ENCODE peak calls at places on chromosomes 7 and 10, in seven cellular contexts. C, J, O, N, L, I and V are unnamed samples.

GRCh38 chr10:125698599-125698998 is 15.6 kb upstream of the TEX36 start:
- DNase-seq in C (no peak), J (no peak), O (no peak), N (peak; percentile 17), L (no peak), I (no peak), V (no peak)

GRCh38 chr7:66267249-66267648 is 62.1 kb downstream of the TPST1 start:
- DNase-seq in C (peak; percentile 40), J (peak; percentile 94), O (peak; percentile 95), N (no peak), L (no peak), I (peak; percentile 22), V (peak; percentile 96)

GRCh38 chr7:51020944-51021343 is 238.2 kb upstream of the GRB10 start:
- DNase-seq in C (no peak), J (no peak), O (no peak), N (no peak), L (no peak), I (no peak), V (no peak)

GRCh38 chr7:127819975-127820778 is 168.2 kb downstream of the SND1 start:
- DNase-seq in C (no peak), J (peak; percentile 86), O (peak; percentile 54), N (no peak), L (no peak), I (no peak), V (peak; percentile 84)

GRCh38 chr7:92057375-92057774 is 76.9 kb downstream of the CYP51A1 start:
- DNase-seq in C (no peak), J (no peak), O (no peak), N (no peak), L (peak; percentile 75), I (peak; percentile 16), V (peak; percentile 37)

GRCh38 chr10:65360497-65360896 is 1565.3 kb upstream of the LRRTM3 start:
- DNase-seq in C (no peak), J (no peak), O (no peak), N (no peak), L (no peak), I (no peak), V (no peak)

GRCh38 chr10:79385804-79386531 is 38.7 kb downstream of the PPIF start:
- DNase-seq in C (no peak), J (no peak), O (no peak), N (no peak), L (no peak), I (no peak), V (peak; percentile 3)

GRCh38 chr7:100914879-100915442 is 19.3 kb upstream of the ACHE start:
- DNase-seq in C (no peak), J (no peak), O (peak; percentile 22), N (peak; percentile 53), L (no peak), I (no peak), V (no peak)

GRCh38 chr10:77692782-77693181 is 55.2 kb upstream of the KCNMA1 start:
- DNase-seq in C (no peak), J (peak; percentile 88), O (peak; percentile 55), N (no peak), L (no peak), I (peak; percentile 63), V (peak; percentile 36)

GRCh38 chr7:155880721-155881120 is 68.5 kb upstream of the SHH start:
- DNase-seq in C (no peak), J (no peak), O (no peak), N (no peak), L (no peak), I (no peak), V (no peak)

GRCh38 chr7:42351313-42351935 is 114.4 kb upstream of the GLI3 start:
- DNase-seq in C (no peak), J (peak; percentile 49), O (peak; percentile 25), N (no peak), L (no peak), I (no peak), V (no peak)

GRCh38 chr10:75865413-75865812 is 434.0 kb downstream of the LRMDA start:
- DNase-seq in C (no peak), J (peak; percentile 3), O (peak; percentile 16), N (no peak), L (no peak), I (no peak), V (no peak)

GRCh38 chr10:107091126-107091525 is 73.4 kb downstream of the SORCS1 start:
- DNase-seq in C (no peak), J (no peak), O (no peak), N (no peak), L (no peak), I (no peak), V (no peak)

GRCh38 chr7:43039346-43039745 is 73.1 kb upstream of the HECW1 start:
- DNase-seq in C (no peak), J (no peak), O (no peak), N (no peak), L (no peak), I (no peak), V (no peak)

GRCh38 chr7:29684787-29685650 is 121.3 kb upstream of the WIPF3 start:
- DNase-seq in C (peak; percentile 8), J (peak; percentile 75), O (peak; percentile 73), N (peak; percentile 83), L (peak; percentile 76), I (peak; percentile 83), V (peak; percentile 65)

GRCh38 chr10:128751851-128752250 is 625.6 kb upstream of the MKI67 start:
- DNase-seq in C (no peak), J (no peak), O (no peak), N (no peak), L (no peak), I (no peak), V (no peak)

GRCh38 chr10:4397337-4397736 is 428.7 kb upstream of the AKR1E2 start:
- DNase-seq in C (no peak), J (no peak), O (no peak), N (no peak), L (no peak), I (no peak), V (no peak)

GRCh38 chr10:97648557-97649404 is 8.3 kb downstream of the PI4K2A start:
- DNase-seq in C (no peak), J (peak; percentile 95), O (peak; percentile 97), N (peak; percentile 87), L (no peak), I (no peak), V (peak; percentile 92)

GRCh38 chr7:27110977-27111752 is 8.7 kb upstream of the HOXA2 start:
- DNase-seq in C (no peak), J (peak; percentile 96), O (peak; percentile 34), N (peak; percentile 73), L (no peak), I (peak; percentile 12), V (no peak)
- TF ChIP-seq CTCF in C (peak; percentile 10), J (no peak), O (no peak), N (no peak), L (no peak), I (no peak), V (no peak)

GRCh38 chr7:28102778-28103177 is 77.8 kb downstream of the JAZF1 start:
- DNase-seq in C (no peak), J (peak; percentile 63), O (peak; percentile 83), N (peak; percentile 48), L (no peak), I (no peak), V (peak; percentile 91)

GRCh38 chr7:28104811-28105210 is 75.8 kb downstream of the JAZF1 start:
- DNase-seq in C (no peak), J (no peak), O (no peak), N (no peak), L (no peak), I (no peak), V (peak; percentile 32)

GRCh38 chr7:28106316-28106957 is 74.2 kb downstream of the JAZF1 start:
- DNase-seq in C (no peak), J (peak; percentile 42), O (no peak), N (no peak), L (no peak), I (no peak), V (peak; percentile 89)

GRCh38 chr7:28103984-28104628 is 76.5 kb downstream of the JAZF1 start:
- DNase-seq in C (no peak), J (peak; percentile 40), O (no peak), N (no peak), L (no peak), I (peak; percentile 32), V (no peak)

GRCh38 chr7:28105234-28105633 is 75.4 kb downstream of the JAZF1 start:
- DNase-seq in C (no peak), J (no peak), O (no peak), N (no peak), L (no peak), I (no peak), V (no peak)
- H3K4me3 ChIP-seq in C (no peak overlapping the region), J (no peak overlapping the region), O (no peak overlapping the region), N (no peak overlapping the region), L (no peak overlapping the region), I (no peak overlapping the region), V (no peak overlapping the region)

GRCh38 chr10:52729259-52730104 is 43.1 kb downstream of the MBL2 start:
- DNase-seq in C (no peak), J (peak; percentile 25), O (peak; percentile 63), N (peak; percentile 36), L (no peak), I (no peak), V (peak; percentile 68)
- TF ChIP-seq CTCF in C (peak; percentile 40), J (peak; percentile 36), O (peak; percentile 42), N (peak; percentile 68), L (peak; percentile 32), I (peak; percentile 47), V (peak; percentile 56)

GRCh38 chr10:101691081-101691480 is 3.9 kb downstream of the FBXW4 start:
- DNase-seq in C (no peak), J (no peak), O (no peak), N (no peak), L (no peak), I (no peak), V (no peak)

GRCh38 chr10:101694674-101695403 is at the start of gene FBXW4:
- DNase-seq in C (peak; percentile 2), J (peak; percentile 39), O (peak; percentile 38), N (peak; percentile 61), L (peak; percentile 75), I (peak; percentile 56), V (no peak)

GRCh38 chr10:101694056-101694673 is 805 bp downstream of the FBXW4 start:
- DNase-seq in C (peak; percentile 2), J (peak; percentile 57), O (peak; percentile 65), N (peak; percentile 76), L (peak; percentile 73), I (peak; percentile 72), V (peak; percentile 55)

GRCh38 chr10:101695404-101695732 is 398 bp upstream of the FBXW4 start:
- DNase-seq in C (no peak), J (no peak), O (no peak), N (no peak), L (no peak), I (no peak), V (no peak)

GRCh38 chr10:101693701-101694055 is 1.3 kb downstream of the FBXW4 start:
- DNase-seq in C (no peak), J (peak; percentile 66), O (peak; percentile 70), N (peak; percentile 61), L (peak; percentile 10), I (peak; percentile 16), V (peak; percentile 65)
- H3K4me3 ChIP-seq in C (peak overlapping the region; percentile 92), J (peak overlapping the region; percentile 82), O (peak overlapping the region; percentile 91), N (peak overlapping the region; percentile 90), L (peak overlapping the region; percentile 99), I (peak overlapping the region; percentile 89), V (peak overlapping the region; percentile 87)